ENCODE peak calls at places on chromosomes 7 and 10, in four cellular contexts. Z, G, X and V are unnamed samples.

GRCh38 chr10:98257961-98258360 is 10.0 kb downstream of the LOXL4 start:
- DNase-seq in G (no peak), Z (no peak), X (no peak), V (no peak)

GRCh38 chr10:16828731-16829175 is 11.5 kb upstream of the RSU1 start:
- DNase-seq in Z (peak), X (peak), G (peak), V (no peak)

GRCh38 chr10:62073429-62073828 is 171.9 kb downstream of the ARID5B start:
- DNase-seq in X (no peak), Z (no peak), G (no peak), V (no peak)

GRCh38 chr7:12436896-12437535 is 33.4 kb upstream of the VWDE start:
- DNase-seq in G (peak), Z (no peak), X (peak), V (no peak)

GRCh38 chr7:24877790-24878311 is 102.1 kb downstream of the OSBPL3 start:
- DNase-seq in X (peak), G (peak), Z (peak), V (no peak)

GRCh38 chr7:45596665-45597095 is 22.5 kb downstream of the ADCY1 start:
- DNase-seq in G (no peak), X (no peak), Z (no peak), V (no peak)

GRCh38 chr7:70679666-70680065 is 452.3 kb upstream of the GALNT17 start:
- DNase-seq in G (no peak), X (no peak), Z (no peak), V (no peak)

GRCh38 chr10:54703086-54703485 is 97.9 kb downstream of the PCDH15 start:
- DNase-seq in G (peak), X (no peak), Z (no peak), V (no peak)

GRCh38 chr7:121328508-121329459 is at the start of gene WNT16:
- DNase-seq in G (peak), X (no peak), Z (no peak), V (peak)

GRCh38 chr10:101723176-101723575 is 28.2 kb upstream of the FBXW4 start:
- DNase-seq in Z (no peak), G (no peak), X (no peak), V (no peak)

GRCh38 chr7:48298779-48299178 is 127.5 kb downstream of the ABCA13 start:
- DNase-seq in G (peak), Z (no peak), X (peak), V (no peak)

GRCh38 chr7:101308245-101309085 is 13.1 kb downstream of the IFT22 start:
- DNase-seq in Z (peak), G (peak), X (peak), V (no peak)

GRCh38 chr10:119299531-119299930 is 92.2 kb downstream of the GRK5 start:
- DNase-seq in G (peak), Z (no peak), X (no peak), V (no peak)

GRCh38 chr7:85041599-85042216 is 145.1 kb downstream of the SEMA3D start:
- DNase-seq in Z (peak), X (peak), G (peak), V (no peak)

GRCh38 chr10:75079436-75080083 is 31.9 kb upstream of the SAMD8 start:
- DNase-seq in Z (no peak), G (no peak), X (no peak), V (no peak)

GRCh38 chr7:33905389-33906032 is at the start of gene BMPER:
- DNase-seq in X (no peak), Z (peak), G (no peak), V (no peak)

GRCh38 chr7:43785425-43785824 is 26.9 kb downstream of the BLVRA start:
- DNase-seq in X (peak), Z (peak), G (peak), V (no peak)

GRCh38 chr10:89342219-89342966 is 14.6 kb downstream of the IFIT3 start:
- DNase-seq in X (peak), G (peak), Z (no peak), V (no peak)

GRCh38 chr7:44223362-44224114 is 22.8 kb downstream of the YKT6 start:
- DNase-seq in Z (no peak), X (no peak), G (no peak), V (peak)

GRCh38 chr10:131073469-131074060 is 238.0 kb downstream of the TCERG1L start:
- DNase-seq in G (no peak), X (no peak), Z (no peak), V (no peak)

GRCh38 chr7:101094791-101095375 is 9.6 kb downstream of the TRIM56 start:
- DNase-seq in Z (peak), G (peak), X (peak), V (no peak)

GRCh38 chr7:135976312-135977019 is 693 bp downstream of the MTPN start:
- DNase-seq in X (no peak), G (no peak), Z (peak), V (no peak)

GRCh38 chr7:150897502-150898474 is 45.5 kb downstream of the AOC1 start:
- DNase-seq in G (peak), X (no peak), Z (peak), V (no peak)

GRCh38 chr10:13915710-13916109 is 328.9 kb downstream of the PRPF18 start:
- DNase-seq in Z (no peak), X (no peak), G (no peak), V (no peak)

GRCh38 chr10:11763501-11763861 is 21.3 kb downstream of the ECHDC3 start:
- DNase-seq in X (no peak), Z (no peak), G (no peak), V (no peak)

GRCh38 chr10:62728479-62728878 is 76.0 kb upstream of the ADO start:
- DNase-seq in Z (no peak), X (no peak), G (no peak), V (no peak)

GRCh38 chr10:69721690-69722310 is 79.9 kb upstream of the COL13A1 start:
- DNase-seq in G (peak), Z (no peak), X (no peak), V (no peak)

GRCh38 chr7:106017657-106018056 is 54.6 kb downstream of the CDHR3 start:
- DNase-seq in X (no peak), Z (no peak), G (no peak), V (no peak)

GRCh38 chr10:70272925-70273316 is 10.9 kb downstream of the NPFFR1 start:
- DNase-seq in Z (no peak), G (peak), X (no peak), V (no peak)

GRCh38 chr7:3404490-3404889 is 103.4 kb downstream of the SDK1 start:
- DNase-seq in X (peak), G (peak), Z (no peak), V (no peak)

GRCh38 chr7:39595102-39595620 is 28.2 kb upstream of the RALA start:
- DNase-seq in Z (no peak), X (no peak), G (peak), V (no peak)

GRCh38 chr10:29443745-29444523 is 155.1 kb downstream of the LYZL1 start:
- DNase-seq in Z (no peak), X (peak), G (peak), V (no peak)

GRCh38 chr10:109374215-109374614 is 549.1 kb downstream of the XPNPEP1 start:
- DNase-seq in G (peak), Z (no peak), X (peak), V (no peak)

GRCh38 chr7:97499204-97499603 is 232.7 kb upstream of the TAC1 start:
- DNase-seq in X (no peak), Z (peak), G (peak), V (no peak)

GRCh38 chr10:58348571-58349033 is 13.8 kb downstream of the UBE2D1 start:
- DNase-seq in X (no peak), Z (no peak), G (no peak), V (no peak)

GRCh38 chr10:69965919-69966662 is 86.6 kb upstream of the MACROH2A2 start:
- DNase-seq in X (no peak), G (peak), Z (no peak), V (no peak)

GRCh38 chr7:77245015-77245755 is 45.6 kb upstream of the FGL2 start:
- DNase-seq in Z (no peak), X (no peak), G (no peak), V (no peak)

GRCh38 chr7:83599131-83599530 is 49.8 kb downstream of the SEMA3E start:
- DNase-seq in G (peak), X (no peak), Z (no peak), V (no peak)

GRCh38 chr7:4840097-4840501 is 21.7 kb downstream of the PAPOLB start:
- DNase-seq in Z (no peak), G (no peak), X (no peak), V (peak)
- TF ChIP-seq CTCF in Z (no peak), G (no peak), X (no peak), V (no peak)

DNA sequence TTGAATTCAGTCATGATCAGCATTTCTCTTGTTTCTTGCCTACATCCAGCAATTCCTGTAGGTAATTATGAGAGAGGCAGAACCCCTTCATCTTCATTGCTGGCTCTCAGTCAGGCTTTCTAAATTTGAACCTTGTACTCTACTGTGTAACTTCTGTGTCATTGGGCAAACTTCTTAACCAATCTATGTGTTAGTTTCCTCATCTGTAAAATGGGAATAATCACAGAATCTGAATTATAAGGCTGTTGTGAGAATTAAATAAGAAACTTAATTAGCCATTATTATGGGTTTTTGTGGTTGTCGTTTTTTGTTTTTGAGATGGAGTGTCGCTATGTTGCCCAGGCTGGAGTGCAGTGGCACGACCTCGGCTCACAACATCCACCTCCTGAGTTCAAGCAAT is 11.5 kb upstream of the GALNT11 start:
- DNase-seq in X (no peak), Z (no peak), G (no peak), V (no peak)
- TF ChIP-seq CTCF in X (no peak), Z (no peak), G (no peak), V (no peak)

GRCh38 chr7:1593091-1593866 is 23.4 kb upstream of the PSMG3 start:
- DNase-seq in X (no peak), G (peak), Z (no peak), V (no peak)
- TF ChIP-seq CTCF in X (peak), G (peak), Z (no peak), V (peak)

GRCh38 chr7:79504607-79505389 is 51.3 kb upstream of the MAGI2 start:
- DNase-seq in Z (no peak), X (no peak), G (peak), V (no peak)
- TF ChIP-seq CTCF in Z (no peak), X (no peak), G (peak), V (no peak)

GRCh38 chr10:77836299-77836820 is 90.2 kb downstream of the DLG5 start:
- DNase-seq in Z (peak), X (peak), G (peak), V (no peak)

GRCh38 chr10:77835669-77836086 is 90.9 kb downstream of the DLG5 start:
- DNase-seq in Z (no peak), X (no peak), G (peak), V (peak)

GRCh38 chr10:77834943-77835668 is 91.4 kb downstream of the DLG5 start:
- DNase-seq in X (no peak), G (no peak), Z (no peak), V (peak)

GRCh38 chr10:77837925-77838595 is 88.5 kb downstream of the DLG5 start:
- DNase-seq in X (no peak), G (peak), Z (no peak), V (no peak)

GRCh38 chr10:77837248-77837924 is 89.2 kb downstream of the DLG5 start:
- DNase-seq in Z (peak), G (peak), X (peak), V (no peak)
- TF ChIP-seq CTCF in Z (no peak), G (peak), X (peak), V (peak)

GRCh38 chr10:83880252-83880791 is 259.0 kb upstream of the GHITM start:
- DNase-seq in X (no peak), Z (no peak), G (no peak), V (no peak)
- TF ChIP-seq CTCF in X (no peak), Z (no peak), G (no peak), V (no peak)